ENCODE peak calls at places on chromosomes 7 and 10, in four cellular contexts. One of them, this sample, is unnamed.

GRCh38 chr7:159063046-159063840 is 81.4 kb downstream of the VIPR2 start:
- DNase-seq in K562: no peak
- DNase-seq in GM12878: no peak
- DNase-seq in HEK293T: no peak
- DNase-seq in this sample: no peak

GRCh38 chr7:26115628-26116027 is 36.4 kb upstream of the NFE2L3 start:
- DNase-seq in GM12878: no peak
- DNase-seq in K562: no peak
- DNase-seq in HEK293T: no peak
- DNase-seq in this sample: no peak

GRCh38 chr10:76082956-76083355 is 651.5 kb downstream of the LRMDA start:
- DNase-seq in K562: no peak
- DNase-seq in HEK293T: no peak
- DNase-seq in GM12878: no peak
- DNase-seq in this sample: no peak

GRCh38 chr10:1155791-1156615 is 99.8 kb downstream of the WDR37 start:
- DNase-seq in HEK293T: no peak
- DNase-seq in K562: no peak
- DNase-seq in GM12878: no peak
- DNase-seq in this sample: no peak

GRCh38 chr10:115164220-115164619 is 71.1 kb downstream of the ATRNL1 start:
- DNase-seq in K562: no peak
- DNase-seq in HEK293T: no peak
- DNase-seq in GM12878: no peak
- DNase-seq in this sample: no peak

GRCh38 chr7:21867816-21868646 is 77.7 kb downstream of the CDCA7L start:
- DNase-seq in HEK293T: no peak
- DNase-seq in GM12878: no peak
- DNase-seq in K562: no peak
- DNase-seq in this sample: no peak

GRCh38 chr10:86362566-86363183 is 3.9 kb downstream of the GRID1 start:
- DNase-seq in GM12878: no peak
- DNase-seq in K562: no peak
- DNase-seq in HEK293T: no peak
- DNase-seq in this sample: no peak

GRCh38 chr10:61452229-61452651 is 941 bp downstream of the TMEM26 start:
- DNase-seq in GM12878: no peak
- DNase-seq in HEK293T: no peak
- DNase-seq in K562: no peak
- DNase-seq in this sample: no peak

GRCh38 chr7:37730489-37730888 is 46.9 kb downstream of the GPR141 start:
- DNase-seq in GM12878: no peak
- DNase-seq in K562: no peak
- DNase-seq in HEK293T: no peak
- DNase-seq in this sample: no peak

GRCh38 chr7:3294432-3295100 is 6.5 kb upstream of the SDK1 start:
- DNase-seq in K562: no peak
- DNase-seq in GM12878: no peak
- DNase-seq in HEK293T: no peak
- DNase-seq in this sample: no peak

GRCh38 chr10:100982916-100983830 is 4.1 kb downstream of the MRPL43 start:
- DNase-seq in K562: no peak
- DNase-seq in GM12878: no peak
- DNase-seq in HEK293T: no peak
- DNase-seq in this sample: no peak

GRCh38 chr7:80699030-80699638 is 60.7 kb downstream of the CD36 start:
- DNase-seq in HEK293T: peak; percentile 33
- DNase-seq in GM12878: no peak
- DNase-seq in K562: peak; percentile 54
- DNase-seq in this sample: peak; percentile 25

GRCh38 chr7:94698275-94698674 is 42.3 kb upstream of the SGCE start:
- DNase-seq in K562: no peak
- DNase-seq in HEK293T: no peak
- DNase-seq in GM12878: no peak
- DNase-seq in this sample: peak; percentile 81

GRCh38 chr10:110681023-110681681 is 37.0 kb downstream of the RBM20 start:
- DNase-seq in HEK293T: peak; percentile 87
- DNase-seq in K562: peak; percentile 65
- DNase-seq in GM12878: no peak
- DNase-seq in this sample: peak; percentile 32

GRCh38 chr10:71419750-71420149 is 23.0 kb downstream of the CDH23 start:
- DNase-seq in K562: no peak
- DNase-seq in GM12878: no peak
- DNase-seq in HEK293T: no peak
- DNase-seq in this sample: no peak

GRCh38 chr10:33189373-33189772 is 145.1 kb downstream of the NRP1 start:
- DNase-seq in K562: no peak
- DNase-seq in HEK293T: no peak
- DNase-seq in GM12878: no peak
- DNase-seq in this sample: no peak

GRCh38 chr10:572696-573095 is 116.8 kb downstream of the DIP2C start:
- DNase-seq in K562: no peak
- DNase-seq in GM12878: no peak
- DNase-seq in HEK293T: no peak
- DNase-seq in this sample: no peak

GRCh38 chr10:126407831-126408230 is 19.6 kb upstream of the ADAM12 start:
- DNase-seq in GM12878: no peak
- DNase-seq in HEK293T: no peak
- DNase-seq in K562: no peak
- DNase-seq in this sample: no peak
- TF ChIP-seq TARDBP in GM12878: no peak
- TF ChIP-seq TARDBP in HEK293T: no peak
- TF ChIP-seq TARDBP in K562: no peak
- TF ChIP-seq TARDBP in this sample: no peak

GRCh38 chr10:78641693-78642092 is 427.1 kb upstream of the ZMIZ1 start:
- DNase-seq in K562: no peak
- DNase-seq in GM12878: no peak
- DNase-seq in HEK293T: no peak
- DNase-seq in this sample: no peak

GRCh38 chr10:78643513-78643912 is 425.3 kb upstream of the ZMIZ1 start:
- DNase-seq in GM12878: no peak
- DNase-seq in HEK293T: no peak
- DNase-seq in K562: no peak
- DNase-seq in this sample: no peak

GRCh38 chr10:78644550-78644949 is 424.2 kb upstream of the ZMIZ1 start:
- DNase-seq in HEK293T: no peak
- DNase-seq in K562: no peak
- DNase-seq in GM12878: no peak
- DNase-seq in this sample: no peak

GRCh38 chr10:78640981-78641646 is 427.7 kb upstream of the ZMIZ1 start:
- DNase-seq in K562: no peak
- DNase-seq in HEK293T: no peak
- DNase-seq in GM12878: no peak
- DNase-seq in this sample: no peak

GRCh38 chr10:78642261-78642660 is 426.5 kb upstream of the ZMIZ1 start:
- DNase-seq in K562: no peak
- DNase-seq in HEK293T: no peak
- DNase-seq in GM12878: no peak
- DNase-seq in this sample: no peak
- TF ChIP-seq TARDBP in K562: no peak
- TF ChIP-seq TARDBP in HEK293T: no peak
- TF ChIP-seq TARDBP in GM12878: no peak
- TF ChIP-seq TARDBP in this sample: no peak

GRCh38 chr10:68870545-68871104 is 30.5 kb upstream of the DDX50 start:
- DNase-seq in HEK293T: no peak
- DNase-seq in GM12878: no peak
- DNase-seq in K562: peak; percentile 31
- DNase-seq in this sample: no peak

GRCh38 chr10:68871105-68871711 is 29.9 kb upstream of the DDX50 start:
- DNase-seq in K562: peak; percentile 60
- DNase-seq in GM12878: no peak
- DNase-seq in HEK293T: no peak
- DNase-seq in this sample: peak; percentile 16

GRCh38 chr10:68869623-68870022 is 31.5 kb upstream of the DDX50 start:
- DNase-seq in K562: no peak
- DNase-seq in GM12878: no peak
- DNase-seq in HEK293T: no peak
- DNase-seq in this sample: no peak

GRCh38 chr10:68870061-68870460 is 31.1 kb upstream of the DDX50 start:
- DNase-seq in GM12878: no peak
- DNase-seq in K562: no peak
- DNase-seq in HEK293T: no peak
- DNase-seq in this sample: no peak

GRCh38 chr10:68871731-68872342 is 29.3 kb upstream of the DDX50 start:
- DNase-seq in HEK293T: peak; percentile 60
- DNase-seq in GM12878: no peak
- DNase-seq in K562: no peak
- DNase-seq in this sample: peak; percentile 46
- TF ChIP-seq TARDBP in HEK293T: no peak
- TF ChIP-seq TARDBP in GM12878: no peak
- TF ChIP-seq TARDBP in K562: no peak
- TF ChIP-seq TARDBP in this sample: no peak

GRCh38 chr7:66250711-66251110 is 45.6 kb downstream of the TPST1 start:
- DNase-seq in K562: peak; percentile 22
- DNase-seq in GM12878: no peak
- DNase-seq in HEK293T: no peak
- DNase-seq in this sample: peak; percentile 69

GRCh38 chr7:66245008-66245407 is 39.9 kb downstream of the TPST1 start:
- DNase-seq in GM12878: no peak
- DNase-seq in HEK293T: no peak
- DNase-seq in K562: no peak
- DNase-seq in this sample: no peak

GRCh38 chr7:66246549-66247171 is 41.5 kb downstream of the TPST1 start:
- DNase-seq in K562: no peak
- DNase-seq in HEK293T: no peak
- DNase-seq in GM12878: no peak
- DNase-seq in this sample: no peak

DNA sequence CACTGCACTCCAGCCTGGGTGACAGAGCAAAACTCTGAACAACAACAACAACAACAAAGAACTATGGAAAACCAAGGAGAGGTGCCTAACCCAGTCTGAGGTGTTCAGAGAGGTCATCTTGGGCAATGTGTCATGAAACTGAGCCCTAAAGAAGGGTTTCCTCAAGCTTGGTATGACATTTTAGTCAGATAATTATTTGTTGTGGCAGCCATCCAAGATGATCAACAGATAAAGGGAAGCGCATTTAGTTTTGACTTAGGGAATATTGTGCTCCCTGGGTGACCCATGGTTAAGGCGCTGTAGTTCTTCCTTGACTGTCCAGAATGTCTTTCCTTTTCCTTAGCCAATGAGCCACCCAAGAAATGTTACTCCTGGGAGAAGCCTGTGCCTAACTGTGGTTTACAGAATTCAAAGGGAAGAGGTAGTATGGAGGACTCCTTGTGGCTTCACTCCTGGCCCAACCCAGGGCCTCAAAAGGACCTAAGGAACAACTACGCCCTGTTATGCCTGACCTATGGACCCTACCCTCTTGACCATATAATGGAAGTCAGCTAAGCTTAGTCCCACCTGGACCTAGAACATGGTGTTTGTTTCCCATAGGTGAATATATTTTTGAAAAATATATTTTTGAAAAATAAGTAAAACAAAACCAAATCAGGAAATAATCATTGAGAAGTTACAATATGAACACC is 42.4 kb downstream of the TPST1 start:
- DNase-seq in K562: no peak
- DNase-seq in GM12878: no peak
- DNase-seq in HEK293T: no peak
- DNase-seq in this sample: no peak
- TF ChIP-seq TARDBP in K562: no peak
- TF ChIP-seq TARDBP in GM12878: no peak
- TF ChIP-seq TARDBP in HEK293T: no peak
- TF ChIP-seq TARDBP in this sample: no peak

GRCh38 chr10:37010741-37011140 is 114.7 kb upstream of the ANKRD30A start:
- DNase-seq in HEK293T: no peak
- DNase-seq in GM12878: no peak
- DNase-seq in K562: no peak
- DNase-seq in this sample: no peak

GRCh38 chr10:37015498-37015897 is 109.9 kb upstream of the ANKRD30A start:
- DNase-seq in GM12878: no peak
- DNase-seq in K562: no peak
- DNase-seq in HEK293T: no peak
- DNase-seq in this sample: no peak
- TF ChIP-seq TARDBP in GM12878: no peak
- TF ChIP-seq TARDBP in K562: no peak
- TF ChIP-seq TARDBP in HEK293T: no peak
- TF ChIP-seq TARDBP in this sample: no peak